ENCODE peak calls at places on chromosome 14, in seven cellular contexts. M is neural progenitor cell, X is astrocyte, N is fibroblast of lung, R is IMR-90, O is endothelial cell of umbilical vein, A is GM23338. D is an unnamed sample.

GRCh38 chr14:62691613-62692489 is 353.4 kb downstream of the KCNH5 start:
- DNase-seq in O (peak; percentile 49), X (peak; percentile 98), R (peak; percentile 97), M (no peak), A (no peak), N (peak; percentile 99), D (peak; percentile 97)

GRCh38 chr14:50527970-50528369 is 4.4 kb downstream of the MAP4K5 start:
- DNase-seq in X (peak; percentile 75), M (no peak), A (no peak), O (peak; percentile 26), R (peak; percentile 65), N (peak; percentile 78), D (peak; percentile 44)

GRCh38 chr14:55454264-55455151 is 14.1 kb upstream of the TBPL2 start:
- DNase-seq in A (no peak), N (peak; percentile 89), O (peak; percentile 81), M (peak; percentile 16), X (peak; percentile 85), R (peak; percentile 86), D (peak; percentile 84)

GRCh38 chr14:65938738-65939137 is 526.2 kb downstream of the FUT8 start:
- DNase-seq in R (no peak), N (no peak), O (no peak), A (no peak), M (no peak), X (no peak), D (no peak)

GRCh38 chr14:103519043-103519836 is 3.4 kb downstream of the CKB start:
- DNase-seq in N (peak; percentile 44), M (no peak), X (no peak), A (no peak), R (no peak), O (no peak), D (peak; percentile 18)

GRCh38 chr14:49218436-49219092 is 367.6 kb downstream of the RPS29 start:
- DNase-seq in R (no peak), O (no peak), A (no peak), M (no peak), N (peak; percentile 65), X (peak; percentile 47), D (peak; percentile 42)

GRCh38 chr14:101128478-101129450 is 225.2 kb upstream of the RTL1 start:
- DNase-seq in O (no peak), R (no peak), M (peak; percentile 3), X (no peak), N (no peak), A (no peak), D (no peak)

GRCh38 chr14:80304125-80304766 is 92.9 kb upstream of the DIO2 start:
- DNase-seq in X (no peak), M (no peak), N (no peak), O (no peak), R (peak; percentile 46), A (no peak), D (peak; percentile 30)

GRCh38 chr14:72786377-72787350 is 107.2 kb downstream of the DPF3 start:
- DNase-seq in M (no peak), O (no peak), A (no peak), N (no peak), X (no peak), R (no peak), D (no peak)

GRCh38 chr14:86035882-86036281 is 505.9 kb downstream of the FLRT2 start:
- DNase-seq in N (no peak), X (no peak), M (peak; percentile 34), R (no peak), O (no peak), A (peak; percentile 75), D (peak; percentile 24)

GRCh38 chr14:36513451-36514277 is 6.4 kb downstream of the NKX2-1 start:
- DNase-seq in O (no peak), N (no peak), M (peak; percentile 86), X (no peak), A (peak; percentile 90), R (no peak), D (no peak)

GRCh38 chr14:101825797-101826196 is 64.3 kb downstream of the PPP2R5C start:
- DNase-seq in R (no peak), X (no peak), N (no peak), M (no peak), A (no peak), O (no peak), D (no peak)

GRCh38 chr14:56002316-56002715 is 115.9 kb upstream of the PELI2 start:
- DNase-seq in O (no peak), X (peak; percentile 73), N (peak; percentile 80), M (no peak), A (no peak), R (peak; percentile 23), D (no peak)

GRCh38 chr14:95361373-95362179 is 41.9 kb upstream of the CLMN start:
- DNase-seq in N (no peak), O (peak; percentile 36), R (no peak), A (peak; percentile 94), X (no peak), M (peak; percentile 60), D (no peak)
- H2AFZ ChIP-seq in N (no peak overlapping the region), O (peak overlapping the region; percentile 38), R (no peak overlapping the region), A (peak overlapping the region; percentile 100), X (no peak overlapping the region), M (peak overlapping the region; percentile 91), D (no peak overlapping the region)

GRCh38 chr14:69504775-69505174 is 20.2 kb downstream of the PLEKHD1 start:
- DNase-seq in A (no peak), X (no peak), M (no peak), R (no peak), O (no peak), N (no peak), D (no peak)

GRCh38 chr14:69500736-69501135 is 16.2 kb downstream of the PLEKHD1 start:
- DNase-seq in O (no peak), N (no peak), M (no peak), X (no peak), R (no peak), A (no peak), D (no peak)

GRCh38 chr14:69506241-69506595 is 21.7 kb downstream of the PLEKHD1 start:
- DNase-seq in A (no peak), X (no peak), R (no peak), M (no peak), O (no peak), N (no peak), D (no peak)

GRCh38 chr14:69501362-69501964 is 16.9 kb downstream of the PLEKHD1 start:
- DNase-seq in O (no peak), N (peak; percentile 11), M (no peak), R (peak; percentile 15), A (no peak), X (no peak), D (no peak)

GRCh38 chr14:69505338-69506240 is 21.1 kb downstream of the PLEKHD1 start:
- DNase-seq in O (no peak), A (no peak), N (no peak), R (no peak), X (no peak), M (no peak), D (no peak)
- H2AFZ ChIP-seq in O (no peak overlapping the region), A (no peak overlapping the region), N (no peak overlapping the region), R (no peak overlapping the region), X (no peak overlapping the region), M (no peak overlapping the region), D (no peak overlapping the region)

GRCh38 chr14:61101803-61102548 is 120.9 kb downstream of the SLC38A6 start:
- DNase-seq in A (peak; percentile 75), R (peak; percentile 65), O (peak; percentile 93), N (peak; percentile 76), X (peak; percentile 75), M (no peak), D (peak; percentile 82)
- H2AFZ ChIP-seq in A (no peak overlapping the region), R (peak overlapping the region; percentile 52), O (peak overlapping the region; percentile 0), N (no peak overlapping the region), X (peak overlapping the region; percentile 2), M (no peak overlapping the region), D (no peak overlapping the region)

GRCh38 chr14:52703664-52704063 is 3.3 kb upstream of the PSMC6 start:
- DNase-seq in O (no peak), X (no peak), R (no peak), M (no peak), N (no peak), A (no peak), D (no peak)
- H2AFZ ChIP-seq in O (no peak overlapping the region), X (no peak overlapping the region), R (peak overlapping the region; percentile 65), M (no peak overlapping the region), N (no peak overlapping the region), A (peak overlapping the region; percentile 6), D (no peak overlapping the region)

GRCh38 chr14:69191340-69192111 is at the start of gene EXD2:
- DNase-seq in X (peak; percentile 69), M (peak; percentile 89), O (peak; percentile 65), R (peak; percentile 80), N (peak; percentile 80), A (peak; percentile 97), D (peak; percentile 77)
- H2AFZ ChIP-seq in X (peak within 1 kb of the TSS; percentile 98), M (peak within 1 kb of the TSS; percentile 98), O (peak within 1 kb of the TSS; percentile 98), R (peak within 1 kb of the TSS; percentile 100), N (peak within 1 kb of the TSS; percentile 84), A (peak within 1 kb of the TSS; percentile 26), D (peak within 1 kb of the TSS; percentile 91)

D was measured in mesenchymal stem cell.